ENCODE peak calls at places on chromosomes 5 and 9, in five cellular contexts. I is H1, S is K562, M is SK-N-SH, J is HepG2. O is an unnamed sample.
A peak's percentile ranks its signal among the peaks of the same experiment; 100 is the strongest.

GRCh38 chr5:66882592-66883227 is 286.5 kb downstream of the MAST4 start:
- DNase-seq in I (no peak), S (no peak), M (no peak), J (no peak), O (no peak)

GRCh38 chr9:136606687-136607333 is 55.9 kb upstream of the EGFL7 start:
- DNase-seq in I (no peak), S (no peak), M (no peak), J (no peak), O (no peak)

GRCh38 chr9:133294257-133294656 is 19.3 kb upstream of the ABO start:
- DNase-seq in I (no peak), S (no peak), M (no peak), J (no peak), O (no peak)

GRCh38 chr9:114908104-114908621 is 22.2 kb downstream of the TNFSF8 start:
- DNase-seq in I (no peak), S (no peak), M (no peak), J (peak; percentile 83), O (no peak)

GRCh38 chr5:54251981-54252380 is 58.4 kb downstream of the ARL15 start:
- DNase-seq in I (no peak), S (no peak), M (no peak), J (no peak), O (no peak)

GRCh38 chr5:138653502-138653901 is 78.3 kb upstream of the HSPA9 start:
- DNase-seq in I (no peak), S (no peak), M (no peak), J (no peak), O (no peak)

GRCh38 chr5:68464424-68464823 is 248.9 kb downstream of the PIK3R1 start:
- DNase-seq in I (no peak), S (no peak), M (no peak), J (no peak), O (no peak)

GRCh38 chr9:97904725-97905124 is 17.6 kb downstream of the TRMO start:
- DNase-seq in I (no peak), S (no peak), M (no peak), J (no peak), O (no peak)

GRCh38 chr5:1437452-1437851 is 7.8 kb downstream of the SLC6A3 start:
- DNase-seq in I (no peak), S (peak; percentile 36), M (peak; percentile 42), J (peak; percentile 41), O (no peak)

GRCh38 chr5:172078027-172078426 is 71.6 kb upstream of the FBXW11 start:
- DNase-seq in I (no peak), S (no peak), M (no peak), J (no peak), O (no peak)
- TF ChIP-seq TAF1 in I (no peak), S (no peak), M (no peak), J (no peak), O (no peak)

DNA sequence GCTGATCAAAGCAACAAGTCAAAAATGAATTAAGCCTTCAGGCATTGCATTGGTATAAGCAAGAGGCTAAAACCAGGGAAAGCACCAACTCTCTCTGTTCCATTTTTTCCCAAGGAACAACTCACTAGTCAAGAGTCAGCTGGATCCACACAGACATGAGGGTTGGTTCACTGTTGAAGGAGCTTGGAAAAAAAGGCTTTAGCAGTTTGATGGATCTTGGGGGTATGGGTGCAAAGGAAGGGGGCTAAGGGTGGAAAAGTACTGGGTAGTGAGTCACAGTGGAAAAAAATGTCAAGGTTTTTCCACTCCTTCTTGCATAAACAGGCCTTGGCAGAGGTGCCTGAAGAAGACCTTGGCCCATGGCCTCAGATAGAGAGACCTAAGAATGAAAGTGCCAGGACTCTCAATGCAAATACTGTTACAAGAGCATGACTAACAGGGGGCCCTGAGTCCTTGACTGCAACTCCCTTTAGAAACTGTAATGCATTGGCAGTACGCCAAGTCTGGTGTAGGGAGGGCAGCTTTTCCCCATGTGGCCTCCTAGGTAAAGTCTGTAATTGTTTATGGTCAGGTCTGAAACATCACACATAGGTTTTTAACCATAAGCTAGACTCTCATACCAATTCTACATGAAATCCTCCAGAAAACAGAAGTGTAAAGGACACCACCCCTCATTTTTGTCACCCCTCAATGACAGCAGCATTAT is 23.7 kb downstream of the ACTL7A start:
- DNase-seq in I (no peak), S (peak; percentile 48), M (no peak), J (peak; percentile 100), O (peak; percentile 81)
- TF ChIP-seq USF2 in I (no peak), S (no peak), M (no peak), J (no peak), O (no peak)

GRCh38 chr9:131704195-131704983 is 35.5 kb downstream of the RAPGEF1 start:
- DNase-seq in I (no peak), S (no peak), M (no peak), J (no peak), O (no peak)
- TF ChIP-seq TAF1 in I (no peak), S (no peak), M (no peak), J (no peak), O (no peak)

GRCh38 chr5:149048806-149049205 is 14.1 kb downstream of the SH3TC2 start:
- DNase-seq in I (no peak), S (no peak), M (no peak), J (no peak), O (no peak)

GRCh38 chr5:149046196-149046829 is 16.5 kb downstream of the SH3TC2 start:
- DNase-seq in I (no peak), S (no peak), M (no peak), J (no peak), O (no peak)

GRCh38 chr5:149047462-149047861 is 15.4 kb downstream of the SH3TC2 start:
- DNase-seq in I (no peak), S (no peak), M (no peak), J (no peak), O (no peak)

GRCh38 chr5:149053027-149053705 is 9.7 kb downstream of the SH3TC2 start:
- DNase-seq in I (no peak), S (no peak), M (no peak), J (no peak), O (no peak)

DNA sequence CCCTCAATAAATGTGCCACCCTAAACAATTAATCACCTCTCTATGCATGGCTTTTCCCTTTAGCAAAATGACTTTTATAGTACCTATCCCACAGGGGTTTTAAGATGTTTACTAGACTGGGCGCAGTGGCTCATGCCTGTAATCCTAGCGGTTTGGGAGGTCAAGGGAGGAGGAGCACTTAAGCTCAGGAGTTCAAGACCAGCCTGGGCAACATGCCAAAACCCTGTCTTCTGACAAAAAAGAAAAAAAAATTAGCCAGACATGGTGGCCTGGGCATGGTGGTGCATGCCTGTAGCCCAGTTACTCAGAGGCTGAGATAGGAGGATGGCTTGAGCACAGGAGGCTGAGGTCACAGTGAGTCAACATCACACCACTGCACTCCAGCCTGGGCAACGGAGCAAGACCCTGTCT is 13.5 kb downstream of the SH3TC2 start:
- DNase-seq in I (no peak), S (no peak), M (no peak), J (peak; percentile 47), O (no peak)
- TF ChIP-seq USF2 in I (no peak), S (no peak), M (no peak), J (no peak), O (no peak)

GRCh38 chr5:177132504-177133118 is 962 bp upstream of the NSD1 start:
- DNase-seq in I (peak; percentile 91), S (no peak), M (peak; percentile 50), J (no peak), O (no peak)

GRCh38 chr5:177133845-177134652 is 476 bp downstream of the NSD1 start:
- DNase-seq in I (peak; percentile 73), S (peak; percentile 82), M (peak; percentile 89), J (no peak), O (no peak)

GRCh38 chr5:177133119-177133844 is at the start of gene NSD1:
- DNase-seq in I (peak; percentile 94), S (peak; percentile 96), M (peak; percentile 95), J (no peak), O (peak; percentile 42)

GRCh38 chr5:177131711-177132503 is 1.7 kb upstream of the NSD1 start:
- DNase-seq in I (peak; percentile 76), S (no peak), M (no peak), J (no peak), O (no peak)

DNA sequence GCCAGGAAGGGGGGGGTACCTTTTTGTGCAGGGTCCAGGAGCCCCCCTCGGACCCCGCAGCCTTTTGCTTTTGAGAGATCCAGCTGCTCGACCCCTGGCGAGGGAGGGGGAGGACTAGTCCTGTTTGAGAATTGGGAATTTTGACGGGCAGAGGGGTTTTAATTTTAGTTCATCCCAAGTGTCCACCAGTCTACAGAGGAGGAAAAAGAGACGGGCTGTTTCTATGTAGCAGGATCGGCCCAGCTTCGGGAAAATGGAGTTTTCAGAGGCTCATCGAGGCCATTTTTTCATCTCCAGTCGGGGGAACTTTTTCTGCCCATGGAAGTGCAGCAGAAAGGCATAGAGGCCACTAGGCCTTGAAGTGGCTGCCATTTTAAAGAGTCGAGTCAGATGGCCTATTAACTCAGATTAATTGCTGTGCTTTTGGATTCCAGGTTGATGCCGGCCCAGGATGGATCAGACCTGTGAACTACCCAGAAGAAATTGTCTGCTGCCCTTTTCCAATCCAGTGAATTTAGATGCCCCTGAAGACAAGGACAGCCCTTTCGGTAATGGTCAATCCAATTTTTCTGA is 1.2 kb downstream of the NSD1 start:
- DNase-seq in I (no peak), S (no peak), M (no peak), J (no peak), O (no peak)
- TF ChIP-seq TAF1 in I (no peak), S (no peak), M (no peak), J (no peak), O (no peak)

GRCh38 chr9:70835323-70835722 is 286.1 kb downstream of the TRPM3 start:
- DNase-seq in I (no peak), S (no peak), M (no peak), J (no peak), O (no peak)

DNA sequence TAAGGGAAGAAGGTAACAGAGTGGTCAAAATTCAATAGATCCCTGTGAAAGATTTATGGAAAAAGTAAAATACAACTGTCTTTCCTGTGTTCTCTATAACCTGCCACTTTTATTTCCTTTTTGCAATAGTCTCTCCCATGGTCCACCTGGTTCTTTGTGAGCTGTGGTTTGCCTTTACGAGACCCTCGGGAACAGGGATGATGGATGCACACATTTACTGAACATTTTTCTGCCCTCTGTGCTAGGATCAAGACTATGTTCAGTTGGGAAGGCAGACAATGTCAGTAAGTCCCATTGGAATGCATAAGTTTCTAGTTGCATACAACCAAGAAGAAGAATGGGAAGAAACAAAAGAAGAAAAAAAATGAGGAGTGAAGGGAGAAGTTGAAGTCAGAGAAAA is 281.2 kb downstream of the TRPM3 start:
- DNase-seq in I (no peak), S (no peak), M (no peak), J (no peak), O (no peak)
- TF ChIP-seq USF2 in I (no peak), S (no peak), M (no peak), J (no peak), O (no peak)

DNA sequence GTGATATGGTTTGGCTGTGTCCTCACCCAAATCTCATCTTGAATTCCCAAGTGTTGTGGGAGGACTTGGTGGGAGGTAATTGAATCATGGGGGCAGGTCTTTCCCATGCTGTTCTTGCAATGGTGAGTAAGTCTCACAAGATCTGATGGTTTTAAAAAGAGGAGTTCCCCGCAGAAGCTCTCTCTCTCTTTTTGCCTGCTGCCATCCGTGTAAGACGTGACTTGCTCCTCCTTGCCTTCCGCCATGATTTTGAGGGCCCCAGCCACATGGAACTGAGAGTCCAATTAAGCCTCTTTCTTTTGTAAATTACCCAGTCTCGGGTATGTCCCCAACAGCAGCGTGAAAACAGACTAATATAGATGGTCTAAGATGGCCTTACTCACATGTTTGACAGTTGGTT is 210.1 kb downstream of the FBXL17 start:
- DNase-seq in I (no peak), S (no peak), M (no peak), J (no peak), O (no peak)
- TF ChIP-seq TAF1 in I (no peak), S (no peak), M (no peak), J (no peak), O (no peak)

O was measured in GM12878.